ENCODE peak calls at places on chromosome 1, in four cellular contexts. One of them, this sample, is unnamed.

GRCh38 chr1:234912541-234913312 is 215.9 kb downstream of the TOMM20 start:
- DNase-seq in spleen: no peak
- DNase-seq in BJ: no peak
- DNase-seq in AG09309: no peak
- DNase-seq in this sample: no peak

GRCh38 chr1:209717818-209718217 is 13.2 kb downstream of the HSD11B1 start:
- DNase-seq in spleen: no peak
- DNase-seq in BJ: no peak
- DNase-seq in AG09309: no peak
- DNase-seq in this sample: no peak

GRCh38 chr1:7407980-7408770 is 362.9 kb upstream of the VAMP3 start:
- DNase-seq in spleen: peak
- DNase-seq in BJ: no peak
- DNase-seq in AG09309: no peak
- DNase-seq in this sample: no peak

GRCh38 chr1:186304982-186305949 is 69.8 kb downstream of the TPR start:
- DNase-seq in spleen: no peak
- DNase-seq in BJ: no peak
- DNase-seq in AG09309: no peak
- DNase-seq in this sample: no peak

GRCh38 chr1:41915786-41916571 is 2.7 kb downstream of the HIVEP3 start:
- DNase-seq in spleen: peak
- DNase-seq in BJ: no peak
- DNase-seq in AG09309: no peak
- DNase-seq in this sample: no peak

GRCh38 chr1:43722825-43723224 is 15.5 kb downstream of the ST3GAL3 start:
- DNase-seq in spleen: no peak
- DNase-seq in BJ: no peak
- DNase-seq in AG09309: no peak
- DNase-seq in this sample: no peak

GRCh38 chr1:183198463-183198862 is 12.4 kb downstream of the LAMC2 start:
- DNase-seq in spleen: no peak
- DNase-seq in BJ: no peak
- DNase-seq in AG09309: peak
- DNase-seq in this sample: peak

GRCh38 chr1:3069491-3070303 is 694 bp downstream of the PRDM16 start:
- DNase-seq in spleen: peak
- DNase-seq in BJ: no peak
- DNase-seq in AG09309: peak
- DNase-seq in this sample: peak

GRCh38 chr1:186207401-186208085 is 167.5 kb downstream of the TPR start:
- DNase-seq in spleen: no peak
- DNase-seq in BJ: no peak
- DNase-seq in AG09309: no peak
- DNase-seq in this sample: no peak

GRCh38 chr1:30903343-30904034 is 5.1 kb downstream of the SDC3 start:
- DNase-seq in spleen: peak
- DNase-seq in BJ: no peak
- DNase-seq in AG09309: no peak
- DNase-seq in this sample: peak

GRCh38 chr1:246705368-246705767 is 18.8 kb upstream of the SCCPDH start:
- DNase-seq in spleen: no peak
- DNase-seq in BJ: peak
- DNase-seq in AG09309: peak
- DNase-seq in this sample: no peak

GRCh38 chr1:100476736-100477135 is 61.2 kb upstream of the GPR88 start:
- DNase-seq in spleen: no peak
- DNase-seq in BJ: no peak
- DNase-seq in AG09309: no peak
- DNase-seq in this sample: no peak

GRCh38 chr1:230827801-230828200 is 40.5 kb downstream of the C1orf198 start:
- DNase-seq in spleen: no peak
- DNase-seq in BJ: no peak
- DNase-seq in AG09309: no peak
- DNase-seq in this sample: no peak

GRCh38 chr1:232432313-232432712 is 197.6 kb downstream of the SIPA1L2 start:
- DNase-seq in spleen: no peak
- DNase-seq in BJ: no peak
- DNase-seq in AG09309: no peak
- DNase-seq in this sample: no peak

GRCh38 chr1:200708769-200709168 is 29.9 kb upstream of the CAMSAP2 start:
- DNase-seq in spleen: no peak
- DNase-seq in BJ: no peak
- DNase-seq in AG09309: no peak
- DNase-seq in this sample: no peak

GRCh38 chr1:205936846-205937707 is 6.2 kb downstream of the SLC26A9 start:
- DNase-seq in spleen: no peak
- DNase-seq in BJ: no peak
- DNase-seq in AG09309: no peak
- DNase-seq in this sample: no peak

GRCh38 chr1:117339866-117340357 is 27.3 kb upstream of the MAN1A2 start:
- DNase-seq in spleen: no peak
- DNase-seq in BJ: peak
- DNase-seq in AG09309: peak
- DNase-seq in this sample: no peak

GRCh38 chr1:173415490-173415889 is 61.6 kb upstream of the PRDX6 start:
- DNase-seq in spleen: no peak
- DNase-seq in BJ: no peak
- DNase-seq in AG09309: no peak
- DNase-seq in this sample: no peak

GRCh38 chr1:175894543-175894942 is 151.1 kb upstream of the TNR start:
- DNase-seq in spleen: no peak
- DNase-seq in BJ: no peak
- DNase-seq in AG09309: no peak
- DNase-seq in this sample: no peak

GRCh38 chr1:20787775-20788488 is 825 bp upstream of the HP1BP3 start:
- DNase-seq in spleen: no peak
- DNase-seq in BJ: no peak
- DNase-seq in AG09309: peak
- DNase-seq in this sample: no peak

GRCh38 chr1:226827458-226827857 is 43.0 kb upstream of the PSEN2 start:
- DNase-seq in spleen: no peak
- DNase-seq in BJ: no peak
- DNase-seq in AG09309: no peak
- DNase-seq in this sample: no peak

GRCh38 chr1:210467440-210468040 is 138.8 kb downstream of the HHAT start:
- DNase-seq in spleen: no peak
- DNase-seq in BJ: peak
- DNase-seq in AG09309: peak
- DNase-seq in this sample: no peak

GRCh38 chr1:20587639-20588017 is 1.3 kb upstream of the CDA start:
- DNase-seq in spleen: no peak
- DNase-seq in BJ: no peak
- DNase-seq in AG09309: no peak
- DNase-seq in this sample: no peak

GRCh38 chr1:112388436-112388835 is 7.6 kb upstream of the CTTNBP2NL start:
- DNase-seq in spleen: no peak
- DNase-seq in BJ: no peak
- DNase-seq in AG09309: no peak
- DNase-seq in this sample: no peak

GRCh38 chr1:237281481-237281880 is 239.5 kb downstream of the RYR2 start:
- DNase-seq in spleen: no peak
- DNase-seq in BJ: no peak
- DNase-seq in AG09309: no peak
- DNase-seq in this sample: no peak

GRCh38 chr1:161304927-161305871 is 4.6 kb downstream of the MPZ start:
- DNase-seq in spleen: no peak
- DNase-seq in BJ: no peak
- DNase-seq in AG09309: no peak
- DNase-seq in this sample: no peak

GRCh38 chr1:152752225-152752624 is 5.6 kb upstream of the KPRP start:
- DNase-seq in spleen: no peak
- DNase-seq in BJ: peak
- DNase-seq in AG09309: no peak
- DNase-seq in this sample: no peak

GRCh38 chr1:228863776-228864175 is 128.5 kb downstream of the RHOU start:
- DNase-seq in spleen: no peak
- DNase-seq in BJ: no peak
- DNase-seq in AG09309: no peak
- DNase-seq in this sample: no peak

GRCh38 chr1:72111662-72112061 is 170.7 kb downstream of the NEGR1 start:
- DNase-seq in spleen: no peak
- DNase-seq in BJ: no peak
- DNase-seq in AG09309: no peak
- DNase-seq in this sample: no peak

GRCh38 chr1:155010211-155010918 is 7.8 kb downstream of the ZBTB7B start:
- DNase-seq in spleen: peak
- DNase-seq in BJ: no peak
- DNase-seq in AG09309: no peak
- DNase-seq in this sample: peak

GRCh38 chr1:162856260-162856659 is 4.7 kb downstream of the CCDC190 start:
- DNase-seq in spleen: no peak
- DNase-seq in BJ: peak
- DNase-seq in AG09309: peak
- DNase-seq in this sample: no peak

GRCh38 chr1:202204065-202204464 is 10.5 kb downstream of the LGR6 start:
- DNase-seq in spleen: no peak
- DNase-seq in BJ: no peak
- DNase-seq in AG09309: no peak
- DNase-seq in this sample: no peak

GRCh38 chr1:202208458-202208857 is 14.9 kb downstream of the LGR6 start:
- DNase-seq in spleen: no peak
- DNase-seq in BJ: no peak
- DNase-seq in AG09309: no peak
- DNase-seq in this sample: no peak

GRCh38 chr1:202203238-202204039 is 9.8 kb downstream of the LGR6 start:
- DNase-seq in spleen: no peak
- DNase-seq in BJ: no peak
- DNase-seq in AG09309: no peak
- DNase-seq in this sample: no peak

GRCh38 chr1:202207292-202207691 is 13.7 kb downstream of the LGR6 start:
- DNase-seq in spleen: no peak
- DNase-seq in BJ: peak
- DNase-seq in AG09309: peak
- DNase-seq in this sample: no peak

DNA sequence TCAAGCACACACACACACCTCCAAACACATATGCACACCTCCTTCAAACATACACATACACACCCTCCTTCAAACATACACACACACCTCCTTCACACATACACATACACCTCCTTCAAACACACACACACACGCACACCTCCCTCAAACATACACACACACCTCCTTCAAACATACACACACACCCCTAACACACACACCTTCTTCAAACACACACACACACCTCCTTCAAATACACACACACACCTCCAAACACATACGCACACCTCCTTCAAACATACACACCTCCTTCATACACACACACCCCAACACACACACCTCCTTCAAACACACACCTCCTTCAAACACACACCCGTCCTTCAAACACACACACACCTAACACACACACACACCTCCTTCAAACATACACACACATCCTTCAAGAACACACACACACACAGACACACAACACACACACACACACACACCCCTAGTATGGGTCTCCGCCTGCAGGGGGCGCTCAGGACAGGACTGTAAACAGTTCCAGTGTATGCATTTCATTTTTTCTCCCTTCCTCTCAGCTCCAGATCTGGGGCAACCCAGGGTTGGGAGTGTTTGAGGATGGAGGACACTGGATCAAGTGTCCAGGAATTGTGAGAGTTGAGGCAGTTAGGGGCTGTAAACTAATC is 12.1 kb downstream of the LGR6 start:
- DNase-seq in spleen: no peak
- DNase-seq in BJ: no peak
- DNase-seq in AG09309: no peak
- DNase-seq in this sample: no peak
- TF ChIP-seq CTCF in spleen: peak
- TF ChIP-seq CTCF in BJ: no peak
- TF ChIP-seq CTCF in AG09309: peak
- TF ChIP-seq CTCF in this sample: no peak

DNA sequence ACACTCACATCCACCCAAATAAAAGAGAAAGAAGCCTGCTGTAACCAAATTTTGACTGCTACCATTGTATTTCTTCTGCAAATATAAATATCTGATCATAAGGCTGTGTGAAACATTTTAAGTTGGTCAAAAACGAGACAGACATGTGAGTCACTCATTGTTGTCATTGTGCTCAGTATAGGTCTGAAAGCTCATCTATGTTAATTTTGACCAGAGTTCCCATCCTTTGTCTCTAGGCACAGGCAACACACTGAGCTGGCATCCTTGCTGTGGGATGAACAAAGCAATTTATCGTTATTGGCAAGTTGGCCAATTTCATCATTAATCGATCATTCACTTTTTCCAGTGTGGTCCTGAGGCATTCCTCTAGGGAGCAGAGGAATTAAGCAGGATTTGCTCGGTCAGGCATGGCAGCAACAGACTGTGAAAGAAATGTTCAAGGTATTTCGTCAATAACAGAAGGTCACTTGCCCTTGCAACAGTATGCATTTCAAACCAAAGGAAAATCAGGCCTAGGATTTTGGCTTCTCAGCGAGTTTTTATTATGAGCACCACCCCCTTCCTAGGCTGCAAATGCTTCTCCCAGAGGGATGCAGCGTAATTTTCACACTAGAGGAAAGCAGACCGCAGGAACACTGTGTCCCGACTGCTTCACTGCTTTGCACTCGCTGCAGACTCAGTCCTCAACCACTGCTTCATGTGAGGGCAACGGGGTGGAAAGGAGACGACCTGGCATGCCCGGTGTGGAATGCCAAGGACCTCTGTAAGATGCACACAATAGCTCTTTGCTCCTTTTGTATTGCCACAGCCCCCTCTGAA is 87.9 kb upstream of the SMYD2 start:
- DNase-seq in spleen: no peak
- DNase-seq in BJ: no peak
- DNase-seq in AG09309: no peak
- DNase-seq in this sample: no peak
- H3K4me3 ChIP-seq in spleen: no peak
- H3K4me3 ChIP-seq in BJ: no peak
- H3K4me3 ChIP-seq in AG09309: no peak
- H3K4me3 ChIP-seq in this sample: no peak

GRCh38 chr1:64659478-64659877 is 85.4 kb upstream of the RAVER2 start:
- DNase-seq in spleen: no peak
- DNase-seq in BJ: no peak
- DNase-seq in AG09309: no peak
- DNase-seq in this sample: no peak
- TF ChIP-seq CTCF in spleen: no peak
- TF ChIP-seq CTCF in BJ: no peak
- TF ChIP-seq CTCF in AG09309: no peak
- TF ChIP-seq CTCF in this sample: no peak

DNA sequence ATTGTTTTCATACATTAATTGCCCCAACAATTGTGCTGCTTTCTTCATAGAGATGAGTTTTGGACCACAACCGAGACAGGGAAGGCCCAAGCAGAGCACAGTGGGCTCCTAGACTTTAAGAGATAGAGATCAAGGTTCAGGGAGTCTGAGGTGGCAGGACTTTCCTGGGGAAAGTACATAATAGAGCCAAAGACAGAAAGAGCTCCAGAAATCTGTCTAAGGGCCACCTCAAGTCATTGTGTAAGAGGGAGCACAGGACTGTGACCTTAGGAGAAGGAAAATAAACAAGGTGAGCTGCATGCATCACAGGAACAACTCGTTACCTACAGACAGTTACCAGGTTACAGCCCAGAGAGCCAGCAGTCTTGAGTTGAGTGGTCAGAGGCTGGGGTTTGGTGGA is 41.3 kb upstream of the CR2 start:
- DNase-seq in spleen: no peak
- DNase-seq in BJ: no peak
- DNase-seq in AG09309: no peak
- DNase-seq in this sample: no peak
- H3K4me3 ChIP-seq in spleen: no peak
- H3K4me3 ChIP-seq in BJ: no peak
- H3K4me3 ChIP-seq in AG09309: no peak
- H3K4me3 ChIP-seq in this sample: no peak

This sample was measured in RWPE2.